ENCODE peak calls at places on chromosome 9, in ten cellular contexts. K is GM06990, A is putamen, Q is WTC11, H is heart right ventricle, O is GF-D8, I is GM23248, G is T-cell, M is MV-4-11, T is nephron progenitor cell. L is an unnamed sample.

GRCh38 chr9:137705443-137705863 is 86.6 kb downstream of the EHMT1 start:
- DNase-seq in K (peak), A (no peak), Q (no peak), H (no peak), O (no peak), I (no peak), G (no peak), M (no peak), T (no peak), L (no peak)

GRCh38 chr9:98886691-98887229 is 56.9 kb upstream of the COL15A1 start:
- DNase-seq in K (no peak), A (no peak), Q (no peak), H (no peak), O (no peak), I (no peak), G (no peak), M (peak), T (no peak), L (no peak)

GRCh38 chr9:88370346-88370745 is 17.9 kb upstream of the SPIN1 start:
- DNase-seq in K (no peak), A (no peak), Q (no peak), H (no peak), O (no peak), I (no peak), G (no peak), M (no peak), T (no peak), L (no peak)

GRCh38 chr9:136424750-136425362 is 14.4 kb downstream of the PMPCA start:
- DNase-seq in K (no peak), A (no peak), Q (no peak), H (no peak), O (no peak), I (no peak), G (no peak), M (no peak), T (no peak), L (no peak)

GRCh38 chr9:79371301-79371700 is 200.5 kb upstream of the TLE4 start:
- DNase-seq in K (no peak), A (no peak), Q (no peak), H (no peak), O (no peak), I (no peak), G (no peak), M (no peak), T (no peak), L (no peak)

GRCh38 chr9:23819403-23819802 is 6.6 kb downstream of the ELAVL2 start:
- DNase-seq in K (no peak), A (no peak), Q (no peak), H (no peak), O (no peak), I (no peak), G (no peak), M (no peak), T (no peak), L (no peak)

GRCh38 chr9:93897075-93897970 is 57.8 kb downstream of the BARX1 start:
- DNase-seq in K (no peak), A (no peak), Q (no peak), H (no peak), O (no peak), I (no peak), G (no peak), M (no peak), T (no peak), L (no peak)

GRCh38 chr9:69671904-69672827 is at the start of gene APBA1:
- DNase-seq in K (peak), A (peak), Q (peak), H (peak), O (no peak), I (peak), G (peak), M (peak), T (peak), L (peak)

GRCh38 chr9:14315754-14316573 is 2.0 kb upstream of the NFIB start:
- DNase-seq in K (no peak), A (no peak), Q (peak), H (peak), O (no peak), I (peak), G (no peak), M (no peak), T (peak), L (peak)

GRCh38 chr9:125785187-125785840 is 38.1 kb downstream of the PBX3 start:
- DNase-seq in K (no peak), A (no peak), Q (no peak), H (no peak), O (no peak), I (no peak), G (no peak), M (no peak), T (no peak), L (no peak)

GRCh38 chr9:75471549-75472114 is 383.3 kb downstream of the OSTF1 start:
- DNase-seq in K (no peak), A (no peak), Q (no peak), H (no peak), O (no peak), I (no peak), G (no peak), M (peak), T (no peak), L (no peak)

GRCh38 chr9:84478996-84479395 is 138.4 kb upstream of the SLC28A3 start:
- DNase-seq in K (no peak), A (no peak), Q (no peak), H (no peak), O (no peak), I (peak), G (no peak), M (no peak), T (no peak), L (no peak)

GRCh38 chr9:86073839-86074238 is 25.5 kb downstream of the GOLM1 start:
- DNase-seq in K (no peak), A (no peak), Q (no peak), H (no peak), O (no peak), I (no peak), G (no peak), M (no peak), T (no peak), L (no peak)

GRCh38 chr9:123778232-123778902 is 151.6 kb downstream of the DENND1A start:
- DNase-seq in K (no peak), A (no peak), Q (no peak), H (no peak), O (no peak), I (no peak), G (no peak), M (no peak), T (no peak), L (no peak)

GRCh38 chr9:91177081-91177480 is 184.6 kb downstream of the AUH start:
- DNase-seq in K (no peak), A (no peak), Q (no peak), H (no peak), O (no peak), I (no peak), G (no peak), M (no peak), T (no peak), L (no peak)

GRCh38 chr9:97501972-97502221 is 431 bp downstream of the TMOD1 start:
- DNase-seq in K (peak), A (no peak), Q (no peak), H (no peak), O (no peak), I (no peak), G (no peak), M (no peak), T (peak), L (no peak)

GRCh38 chr9:89390068-89390555 is 71.8 kb downstream of the SECISBP2 start:
- DNase-seq in K (no peak), A (no peak), Q (no peak), H (no peak), O (no peak), I (no peak), G (no peak), M (no peak), T (no peak), L (no peak)

GRCh38 chr9:136551401-136552116 is 5.7 kb upstream of the NOTCH1 start:
- DNase-seq in K (peak), A (no peak), Q (peak), H (peak), O (no peak), I (peak), G (no peak), M (peak), T (no peak), L (peak)

GRCh38 chr9:121860744-121861143 is 209.3 kb downstream of the DAB2IP start:
- DNase-seq in K (no peak), A (no peak), Q (no peak), H (peak), O (no peak), I (peak), G (no peak), M (no peak), T (no peak), L (no peak)

GRCh38 chr9:19156805-19157204 is 29.5 kb upstream of the PLIN2 start:
- DNase-seq in K (no peak), A (no peak), Q (no peak), H (peak), O (no peak), I (peak), G (no peak), M (no peak), T (no peak), L (no peak)

GRCh38 chr9:125524522-125524921 is 182.5 kb downstream of the MAPKAP1 start:
- DNase-seq in K (no peak), A (no peak), Q (peak), H (no peak), O (no peak), I (no peak), G (no peak), M (no peak), T (peak), L (no peak)

GRCh38 chr9:93268551-93269314 is 84.8 kb downstream of the WNK2 start:
- DNase-seq in K (peak), A (no peak), Q (no peak), H (no peak), O (no peak), I (no peak), G (peak), M (no peak), T (no peak), L (no peak)

GRCh38 chr9:16726023-16726422 is 144.4 kb downstream of the BNC2 start:
- DNase-seq in K (no peak), A (no peak), Q (no peak), H (no peak), O (no peak), I (peak), G (no peak), M (no peak), T (no peak), L (no peak)

GRCh38 chr9:96376926-96377874 is 6.3 kb downstream of the SLC35D2 start:
- DNase-seq in K (no peak), A (no peak), Q (no peak), H (no peak), O (no peak), I (peak), G (no peak), M (no peak), T (peak), L (no peak)

GRCh38 chr9:76893395-76893932 is 12.4 kb downstream of the PRUNE2 start:
- DNase-seq in K (no peak), A (peak), Q (no peak), H (no peak), O (no peak), I (peak), G (no peak), M (no peak), T (no peak), L (no peak)

GRCh38 chr9:129901922-129902321 is 66.7 kb downstream of the USP20 start:
- DNase-seq in K (no peak), A (no peak), Q (no peak), H (no peak), O (no peak), I (no peak), G (no peak), M (no peak), T (no peak), L (no peak)

GRCh38 chr9:126907058-126907457 is 7.5 kb upstream of the RALGPS1 start:
- DNase-seq in K (no peak), A (no peak), Q (no peak), H (no peak), O (no peak), I (no peak), G (no peak), M (no peak), T (no peak), L (no peak)

GRCh38 chr9:130219661-130220081 is 45.9 kb upstream of the HMCN2 start:
- DNase-seq in K (no peak), A (no peak), Q (no peak), H (no peak), O (no peak), I (no peak), G (no peak), M (no peak), T (no peak), L (no peak)

GRCh38 chr9:114677418-114677817 is 4.6 kb downstream of the TEX48 start:
- DNase-seq in K (no peak), A (no peak), Q (no peak), H (no peak), O (no peak), I (peak), G (no peak), M (peak), T (no peak), L (peak)

GRCh38 chr9:92746567-92747458 is 17.8 kb downstream of the BICD2 start:
- DNase-seq in K (no peak), A (no peak), Q (no peak), H (no peak), O (no peak), I (peak), G (no peak), M (no peak), T (no peak), L (peak)

L was measured in Calu3.